ENCODE peak calls at places on chromosomes 3 and 15, in five cellular contexts. E, P, Y, F and Q are unnamed samples.

GRCh38 chr15:80482686-80483085 is 78.5 kb downstream of the ARNT2 start:
- DNase-seq in E (no peak), P (peak), Y (no peak), F (no peak), Q (no peak)

GRCh38 chr15:40064231-40064894 is 25.4 kb upstream of the SRP14 start:
- DNase-seq in E (no peak), P (peak), Y (no peak), F (peak), Q (peak)

GRCh38 chr3:30777426-30777825 is 117.0 kb downstream of the GADL1 start:
- DNase-seq in E (no peak), P (no peak), Y (no peak), F (no peak), Q (no peak)

GRCh38 chr3:139848660-139849059 is 86.3 kb upstream of the CLSTN2 start:
- DNase-seq in E (no peak), P (no peak), Y (no peak), F (no peak), Q (no peak)

GRCh38 chr3:60884005-60884404 is 367.2 kb downstream of the FHIT start:
- DNase-seq in E (no peak), P (no peak), Y (no peak), F (no peak), Q (no peak)

GRCh38 chr3:53102601-53103147 is 27.6 kb downstream of the RFT1 start:
- DNase-seq in E (no peak), P (no peak), Y (no peak), F (no peak), Q (no peak)

GRCh38 chr3:37262816-37263393 is 88.5 kb upstream of the LRRFIP2 start:
- DNase-seq in E (no peak), P (peak), Y (no peak), F (peak), Q (no peak)

GRCh38 chr3:118793176-118793575 is 241.5 kb downstream of the IGSF11 start:
- DNase-seq in E (no peak), P (no peak), Y (no peak), F (no peak), Q (no peak)

GRCh38 chr3:53845103-53845880 is 927 bp downstream of the CHDH start:
- DNase-seq in E (peak), P (peak), Y (peak), F (peak), Q (peak)

DNA sequence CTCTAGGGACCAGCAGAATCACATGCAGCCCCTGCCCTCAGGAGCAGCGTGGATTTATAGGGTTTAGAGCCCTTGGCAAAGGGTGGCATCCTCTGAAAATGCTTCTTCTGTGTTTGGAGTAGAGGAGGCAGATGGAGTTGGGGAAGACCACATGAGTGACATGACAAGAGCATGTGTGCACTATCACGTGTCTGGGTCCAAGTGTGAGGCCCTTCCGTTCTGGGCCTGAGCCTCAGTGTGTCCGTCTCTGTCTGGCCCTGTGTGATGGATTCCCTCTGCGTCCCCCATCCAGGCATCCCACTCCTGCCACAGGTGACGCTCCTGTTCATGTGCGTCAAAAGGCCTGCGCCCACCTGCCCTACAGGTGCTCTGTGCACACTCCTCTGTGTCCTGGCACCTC is 30.1 kb downstream of the FGD5 start:
- DNase-seq in E (no peak), P (no peak), Y (no peak), F (no peak), Q (no peak)
- H3K18ac ChIP-seq in E (peak), P (no peak), Y (no peak), F (no peak), Q (peak)

DNA sequence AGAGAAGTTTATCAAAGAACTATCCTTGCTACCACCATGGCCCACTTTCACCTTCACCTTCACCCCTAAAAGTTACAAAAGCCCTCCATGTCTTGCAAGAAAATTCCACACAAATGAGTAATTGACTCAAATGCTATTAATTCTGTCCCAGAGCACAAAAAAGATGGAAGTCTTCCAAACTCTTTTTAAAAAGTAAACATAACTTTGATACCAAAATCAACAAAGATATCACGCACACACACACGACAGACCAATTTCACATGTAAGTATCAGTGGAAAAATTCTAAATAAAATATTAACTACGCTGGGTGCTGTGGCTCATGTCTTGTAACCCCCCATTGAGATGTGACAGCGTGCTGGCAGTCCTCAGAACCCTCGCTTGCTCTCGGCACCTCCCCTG is 1.1 kb upstream of the MCCC1 start:
- DNase-seq in E (no peak), P (peak), Y (no peak), F (no peak), Q (no peak)
- H3K4me2 ChIP-seq in E (no peak), P (no peak), Y (no peak), F (no peak), Q (no peak)

GRCh38 chr15:47409601-47410000 is 307.7 kb upstream of the SEMA6D start:
- DNase-seq in E (no peak), P (peak), Y (no peak), F (peak), Q (peak)

GRCh38 chr15:47407692-47408091 is 309.6 kb upstream of the SEMA6D start:
- DNase-seq in E (no peak), P (no peak), Y (peak), F (no peak), Q (peak)

GRCh38 chr15:47411733-47412530 is 305.4 kb upstream of the SEMA6D start:
- DNase-seq in E (no peak), P (no peak), Y (no peak), F (no peak), Q (no peak)

GRCh38 chr15:47409038-47409437 is 308.3 kb upstream of the SEMA6D start:
- DNase-seq in E (no peak), P (no peak), Y (no peak), F (no peak), Q (no peak)

DNA sequence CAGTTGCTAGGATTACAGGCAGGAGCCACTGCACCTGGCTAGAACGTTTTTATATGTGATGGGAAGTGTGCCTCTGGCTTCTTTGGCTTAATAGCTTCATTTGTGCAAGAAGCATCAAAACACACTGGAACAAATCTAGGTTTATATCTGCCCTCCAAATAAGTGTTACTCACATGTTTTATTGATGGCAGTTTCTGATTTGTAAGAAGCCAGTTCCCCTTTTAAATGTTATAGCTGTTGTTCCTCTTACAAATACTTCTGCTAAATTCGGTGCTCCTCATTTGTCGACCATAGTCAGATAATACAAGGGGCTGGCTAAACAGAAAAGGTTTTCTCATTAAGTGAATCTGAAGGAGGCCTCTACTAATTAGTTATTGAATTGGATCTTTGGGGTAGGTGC is 307.1 kb upstream of the SEMA6D start:
- DNase-seq in E (no peak), P (no peak), Y (no peak), F (no peak), Q (no peak)
- H2AK5ac ChIP-seq in E (no peak), P (peak), Y (no peak), F (no peak), Q (no peak)

GRCh38 chr3:72165337-72165736 is 380.4 kb upstream of the PROK2 start:
- DNase-seq in E (no peak), P (peak), Y (no peak), F (no peak), Q (peak)

GRCh38 chr3:72163809-72164634 is 379.1 kb upstream of the PROK2 start:
- DNase-seq in E (no peak), P (no peak), Y (no peak), F (no peak), Q (no peak)

GRCh38 chr3:72162649-72163184 is 377.8 kb upstream of the PROK2 start:
- DNase-seq in E (no peak), P (no peak), Y (no peak), F (no peak), Q (no peak)

GRCh38 chr3:72164635-72164978 is 379.7 kb upstream of the PROK2 start:
- DNase-seq in E (no peak), P (no peak), Y (no peak), F (no peak), Q (no peak)

GRCh38 chr3:72165808-72166207 is 380.9 kb upstream of the PROK2 start:
- DNase-seq in E (no peak), P (no peak), Y (no peak), F (no peak), Q (no peak)
- H3K18ac ChIP-seq in E (no peak), P (no peak), Y (no peak), F (no peak), Q (no peak)